ENCODE peak calls at places on chromosome 10, in six cellular contexts. One of them, this sample, is unnamed.

GRCh38 chr10:23081891-23082290 is 13.5 kb upstream of the MSRB2 start:
- DNase-seq in epithelial cell of esophagus: no peak
- DNase-seq in WERI-Rb-1: no peak
- DNase-seq in tibial nerve: no peak
- DNase-seq in right lobe of liver: no peak
- DNase-seq in nephron progenitor cell: no peak
- DNase-seq in this sample: no peak

GRCh38 chr10:79270471-79271246 is 76.6 kb upstream of the PPIF start:
- DNase-seq in tibial nerve: peak
- DNase-seq in epithelial cell of esophagus: no peak
- DNase-seq in nephron progenitor cell: no peak
- DNase-seq in WERI-Rb-1: peak
- DNase-seq in right lobe of liver: no peak
- DNase-seq in this sample: no peak

GRCh38 chr10:124508070-124508667 is 46.5 kb downstream of the LHPP start:
- DNase-seq in tibial nerve: no peak
- DNase-seq in epithelial cell of esophagus: no peak
- DNase-seq in right lobe of liver: no peak
- DNase-seq in WERI-Rb-1: no peak
- DNase-seq in nephron progenitor cell: no peak
- DNase-seq in this sample: no peak

GRCh38 chr10:17214991-17215781 is 12.9 kb upstream of the VIM start:
- DNase-seq in WERI-Rb-1: no peak
- DNase-seq in epithelial cell of esophagus: peak
- DNase-seq in right lobe of liver: no peak
- DNase-seq in nephron progenitor cell: no peak
- DNase-seq in tibial nerve: no peak
- DNase-seq in this sample: no peak

GRCh38 chr10:5387169-5387568 is 17.5 kb downstream of the TUBAL3 start:
- DNase-seq in epithelial cell of esophagus: no peak
- DNase-seq in WERI-Rb-1: no peak
- DNase-seq in nephron progenitor cell: no peak
- DNase-seq in tibial nerve: no peak
- DNase-seq in right lobe of liver: no peak
- DNase-seq in this sample: no peak

GRCh38 chr10:3658766-3659165 is 126.2 kb downstream of the KLF6 start:
- DNase-seq in tibial nerve: no peak
- DNase-seq in nephron progenitor cell: no peak
- DNase-seq in WERI-Rb-1: no peak
- DNase-seq in epithelial cell of esophagus: no peak
- DNase-seq in right lobe of liver: no peak
- DNase-seq in this sample: no peak

GRCh38 chr10:27240891-27241639 is 468 bp upstream of the ACBD5 start:
- DNase-seq in epithelial cell of esophagus: peak
- DNase-seq in WERI-Rb-1: no peak
- DNase-seq in nephron progenitor cell: peak
- DNase-seq in right lobe of liver: no peak
- DNase-seq in tibial nerve: no peak
- DNase-seq in this sample: peak

GRCh38 chr10:26890956-26891355 is 30.2 kb upstream of the ABI1 start:
- DNase-seq in WERI-Rb-1: peak
- DNase-seq in nephron progenitor cell: peak
- DNase-seq in epithelial cell of esophagus: peak
- DNase-seq in tibial nerve: peak
- DNase-seq in right lobe of liver: no peak
- DNase-seq in this sample: peak

GRCh38 chr10:95411635-95412034 is 120.8 kb upstream of the PDLIM1 start:
- DNase-seq in epithelial cell of esophagus: no peak
- DNase-seq in right lobe of liver: no peak
- DNase-seq in WERI-Rb-1: no peak
- DNase-seq in nephron progenitor cell: no peak
- DNase-seq in tibial nerve: no peak
- DNase-seq in this sample: no peak

DNA sequence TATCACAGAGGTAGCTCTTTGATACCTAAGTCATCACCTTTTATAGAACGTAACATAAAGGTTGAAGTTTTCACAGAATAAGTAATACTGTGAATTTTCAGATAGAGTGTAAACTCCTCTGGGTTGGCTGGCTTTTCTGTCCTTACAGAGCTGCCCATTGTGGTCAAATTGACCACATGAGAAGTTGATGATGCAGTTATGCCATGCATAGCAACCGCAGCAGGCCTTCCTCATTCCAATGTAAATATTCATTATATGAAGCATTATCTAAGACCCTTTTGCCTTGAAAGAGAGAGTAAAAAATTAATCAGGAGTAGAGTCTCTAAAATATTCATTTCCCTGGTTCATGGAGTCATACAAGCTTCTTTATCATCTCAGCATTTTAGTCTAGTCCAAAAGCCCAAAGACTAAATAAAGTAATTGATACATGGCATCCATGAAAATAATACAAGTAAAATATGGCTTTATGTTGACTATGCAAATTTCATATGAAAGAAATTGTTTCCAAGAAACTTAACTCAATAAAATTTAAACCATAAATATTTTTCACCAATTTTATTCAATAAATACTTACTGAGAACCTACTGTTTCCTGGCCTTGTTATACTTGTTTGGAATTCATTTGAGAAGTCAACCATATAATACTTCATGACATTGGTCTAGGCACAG is 516.4 kb downstream of the PCDH15 start:
- DNase-seq in epithelial cell of esophagus: peak
- DNase-seq in nephron progenitor cell: no peak
- DNase-seq in tibial nerve: no peak
- DNase-seq in WERI-Rb-1: no peak
- DNase-seq in right lobe of liver: no peak
- DNase-seq in this sample: no peak
- TF ChIP-seq CTCF in epithelial cell of esophagus: no peak
- TF ChIP-seq CTCF in nephron progenitor cell: no peak
- TF ChIP-seq CTCF in tibial nerve: no peak
- TF ChIP-seq CTCF in WERI-Rb-1: no peak
- TF ChIP-seq CTCF in right lobe of liver: no peak
- TF ChIP-seq CTCF in this sample: no peak

GRCh38 chr10:75236178-75236825 is 545 bp upstream of the COMTD1 start:
- DNase-seq in right lobe of liver: no peak
- DNase-seq in epithelial cell of esophagus: no peak
- DNase-seq in nephron progenitor cell: no peak
- DNase-seq in WERI-Rb-1: no peak
- DNase-seq in tibial nerve: no peak
- DNase-seq in this sample: no peak
- TF ChIP-seq CTCF in right lobe of liver: no peak
- TF ChIP-seq CTCF in epithelial cell of esophagus: no peak
- TF ChIP-seq CTCF in nephron progenitor cell: peak
- TF ChIP-seq CTCF in WERI-Rb-1: no peak
- TF ChIP-seq CTCF in tibial nerve: peak
- TF ChIP-seq CTCF in this sample: no peak

GRCh38 chr10:60453031-60453430 is 63.4 kb upstream of the ANK3 start:
- DNase-seq in WERI-Rb-1: peak
- DNase-seq in nephron progenitor cell: no peak
- DNase-seq in epithelial cell of esophagus: no peak
- DNase-seq in tibial nerve: no peak
- DNase-seq in right lobe of liver: no peak
- DNase-seq in this sample: no peak

GRCh38 chr10:60460058-60460457 is 70.4 kb upstream of the ANK3 start:
- DNase-seq in tibial nerve: no peak
- DNase-seq in right lobe of liver: no peak
- DNase-seq in nephron progenitor cell: no peak
- DNase-seq in WERI-Rb-1: no peak
- DNase-seq in epithelial cell of esophagus: no peak
- DNase-seq in this sample: no peak

GRCh38 chr10:60454336-60454735 is 64.7 kb upstream of the ANK3 start:
- DNase-seq in nephron progenitor cell: no peak
- DNase-seq in WERI-Rb-1: no peak
- DNase-seq in right lobe of liver: no peak
- DNase-seq in tibial nerve: no peak
- DNase-seq in epithelial cell of esophagus: no peak
- DNase-seq in this sample: no peak

GRCh38 chr10:60461688-60462087 is 72.0 kb upstream of the ANK3 start:
- DNase-seq in WERI-Rb-1: no peak
- DNase-seq in right lobe of liver: no peak
- DNase-seq in epithelial cell of esophagus: no peak
- DNase-seq in tibial nerve: peak
- DNase-seq in nephron progenitor cell: no peak
- DNase-seq in this sample: no peak

GRCh38 chr10:60456053-60456452 is 66.4 kb upstream of the ANK3 start:
- DNase-seq in right lobe of liver: no peak
- DNase-seq in epithelial cell of esophagus: peak
- DNase-seq in nephron progenitor cell: no peak
- DNase-seq in tibial nerve: no peak
- DNase-seq in WERI-Rb-1: no peak
- DNase-seq in this sample: no peak
- TF ChIP-seq CTCF in right lobe of liver: no peak
- TF ChIP-seq CTCF in epithelial cell of esophagus: peak
- TF ChIP-seq CTCF in nephron progenitor cell: peak
- TF ChIP-seq CTCF in tibial nerve: no peak
- TF ChIP-seq CTCF in WERI-Rb-1: no peak
- TF ChIP-seq CTCF in this sample: no peak

DNA sequence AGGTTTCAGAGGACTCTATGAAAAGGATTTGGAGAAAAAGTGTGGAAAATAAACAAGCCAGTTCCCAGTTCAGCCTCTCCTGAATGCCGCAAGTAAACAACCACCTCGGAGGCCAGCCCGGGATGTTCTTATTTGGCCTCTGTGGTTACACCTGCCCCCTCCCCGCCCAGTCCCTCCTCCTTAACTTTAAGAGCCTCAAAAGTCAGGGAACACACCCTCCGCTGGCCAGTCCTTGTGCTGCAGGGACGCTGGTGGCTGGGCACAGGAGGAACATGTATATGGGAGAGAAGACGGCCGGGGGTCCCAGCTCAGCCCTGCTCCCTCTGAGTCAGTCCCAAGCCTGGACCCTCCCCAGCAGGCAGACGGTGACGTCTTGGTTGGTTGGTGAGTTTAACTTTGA is 6.1 kb downstream of the CHST3 start:
- DNase-seq in right lobe of liver: no peak
- DNase-seq in nephron progenitor cell: peak
- DNase-seq in epithelial cell of esophagus: peak
- DNase-seq in tibial nerve: peak
- DNase-seq in WERI-Rb-1: peak
- DNase-seq in this sample: no peak
- TF ChIP-seq CTCF in right lobe of liver: no peak
- TF ChIP-seq CTCF in nephron progenitor cell: no peak
- TF ChIP-seq CTCF in epithelial cell of esophagus: peak
- TF ChIP-seq CTCF in tibial nerve: no peak
- TF ChIP-seq CTCF in WERI-Rb-1: peak
- TF ChIP-seq CTCF in this sample: peak

DNA sequence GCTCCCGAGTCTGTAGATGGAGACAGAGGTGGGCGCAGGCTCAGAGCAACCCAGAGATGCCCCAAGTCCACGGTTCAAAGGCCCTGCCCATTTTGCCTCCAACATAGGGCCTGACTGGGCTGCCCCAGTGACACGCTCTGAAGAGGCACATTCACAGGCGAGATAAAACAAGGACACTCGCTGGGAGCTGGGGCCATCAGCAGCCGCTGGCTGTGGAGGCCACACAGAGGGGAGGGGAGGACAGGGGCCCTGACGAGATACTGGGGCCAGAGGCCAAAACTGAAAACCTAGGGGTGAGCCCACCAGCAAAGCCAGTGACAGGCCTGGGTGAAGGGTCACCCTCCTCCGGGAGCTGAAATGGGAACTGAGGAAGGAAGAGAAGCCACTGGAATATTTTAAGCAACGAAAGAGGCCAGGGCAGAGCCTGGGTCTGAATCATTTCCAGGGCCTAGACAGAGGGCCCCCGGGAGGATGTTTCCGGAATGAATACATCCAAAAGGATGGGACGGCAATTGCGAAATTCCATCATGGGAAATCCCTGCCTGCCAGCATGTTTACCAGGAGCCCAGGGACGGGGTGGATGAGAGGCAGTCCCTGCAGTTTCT is 28.8 kb upstream of the HSPA12A start:
- DNase-seq in nephron progenitor cell: no peak
- DNase-seq in WERI-Rb-1: no peak
- DNase-seq in right lobe of liver: peak
- DNase-seq in tibial nerve: peak
- DNase-seq in epithelial cell of esophagus: peak
- DNase-seq in this sample: no peak
- TF ChIP-seq CTCF in nephron progenitor cell: no peak
- TF ChIP-seq CTCF in WERI-Rb-1: no peak
- TF ChIP-seq CTCF in right lobe of liver: no peak
- TF ChIP-seq CTCF in tibial nerve: no peak
- TF ChIP-seq CTCF in epithelial cell of esophagus: no peak
- TF ChIP-seq CTCF in this sample: no peak

This sample was measured in neural crest cell.